ENCODE peak calls at places on chromosomes 4 and X, in seven cellular contexts. R is left ventricle myocardium inferior, K is breast epithelium, O is K562, G is GM23338, T is mesendoderm, U is heart right ventricle. C is an unnamed sample.

GRCh38 chr4:2873329-2873728 is 29.7 kb downstream of the ADD1 start:
- DNase-seq in R (no peak), K (no peak), O (no peak), G (no peak), T (no peak), U (no peak), C (no peak)

GRCh38 chr4:42278709-42279324 is 118.5 kb upstream of the SHISA3 start:
- DNase-seq in R (no peak), K (no peak), O (no peak), G (peak; percentile 38), T (no peak), U (no peak), C (no peak)

GRCh38 chr4:188858696-188859095 is 719.5 kb downstream of the TRIML1 start:
- DNase-seq in R (no peak), K (no peak), O (no peak), G (no peak), T (no peak), U (no peak), C (no peak)

GRCh38 chrX:11760958-11761357 is 2.9 kb downstream of the MSL3 start:
- DNase-seq in R (no peak), K (no peak), O (no peak), G (no peak), T (no peak), U (no peak), C (no peak)

GRCh38 chr4:111943796-111944203 is 201.5 kb upstream of the FAM241A start:
- DNase-seq in R (no peak), K (no peak), O (no peak), G (peak; percentile 78), T (peak; percentile 81), U (no peak), C (peak; percentile 33)

GRCh38 chr4:72779256-72779655 is 210.2 kb upstream of the ADAMTS3 start:
- DNase-seq in R (no peak), K (no peak), O (no peak), G (no peak), T (no peak), U (no peak), C (no peak)

GRCh38 chr4:82201805-82202636 is 171.8 kb downstream of the HNRNPD start:
- DNase-seq in R (no peak), K (no peak), O (peak; percentile 15), G (peak; percentile 91), T (peak; percentile 84), U (peak; percentile 22), C (no peak)

GRCh38 chrX:102651242-102651967 is at the start of gene GPRASP1:
- DNase-seq in R (peak; percentile 64), K (peak; percentile 62), O (no peak), G (peak; percentile 69), T (peak; percentile 59), U (peak; percentile 66), C (peak; percentile 79)

GRCh38 chr4:70591955-70592582 is at the start of gene AMBN:
- DNase-seq in R (no peak), K (no peak), O (no peak), G (no peak), T (no peak), U (no peak), C (no peak)

GRCh38 chr4:105946771-105947170 is 51.5 kb downstream of the NPNT start:
- DNase-seq in R (no peak), K (no peak), O (no peak), G (no peak), T (no peak), U (no peak), C (no peak)

GRCh38 chr4:67658302-67658701 is 42.7 kb downstream of the UBA6 start:
- DNase-seq in R (no peak), K (no peak), O (no peak), G (no peak), T (no peak), U (no peak), C (no peak)

GRCh38 chrX:131747173-131747572 is 203.3 kb downstream of the OR13H1 start:
- DNase-seq in R (no peak), K (peak; percentile 79), O (no peak), G (no peak), T (no peak), U (peak; percentile 8), C (no peak)

GRCh38 chrX:21926527-21927278 is 13.8 kb upstream of the SMS start:
- DNase-seq in R (no peak), K (no peak), O (no peak), G (peak; percentile 51), T (peak; percentile 90), U (no peak), C (no peak)

GRCh38 chr4:189385098-189385497 is 555.6 kb upstream of the FRG1 start:
- DNase-seq in R (no peak), K (no peak), O (no peak), G (no peak), T (no peak), U (no peak), C (no peak)

GRCh38 chrX:46837543-46838481 is 969 bp downstream of the RP2 start:
- DNase-seq in R (no peak), K (no peak), O (no peak), G (no peak), T (no peak), U (no peak), C (no peak)

DNA sequence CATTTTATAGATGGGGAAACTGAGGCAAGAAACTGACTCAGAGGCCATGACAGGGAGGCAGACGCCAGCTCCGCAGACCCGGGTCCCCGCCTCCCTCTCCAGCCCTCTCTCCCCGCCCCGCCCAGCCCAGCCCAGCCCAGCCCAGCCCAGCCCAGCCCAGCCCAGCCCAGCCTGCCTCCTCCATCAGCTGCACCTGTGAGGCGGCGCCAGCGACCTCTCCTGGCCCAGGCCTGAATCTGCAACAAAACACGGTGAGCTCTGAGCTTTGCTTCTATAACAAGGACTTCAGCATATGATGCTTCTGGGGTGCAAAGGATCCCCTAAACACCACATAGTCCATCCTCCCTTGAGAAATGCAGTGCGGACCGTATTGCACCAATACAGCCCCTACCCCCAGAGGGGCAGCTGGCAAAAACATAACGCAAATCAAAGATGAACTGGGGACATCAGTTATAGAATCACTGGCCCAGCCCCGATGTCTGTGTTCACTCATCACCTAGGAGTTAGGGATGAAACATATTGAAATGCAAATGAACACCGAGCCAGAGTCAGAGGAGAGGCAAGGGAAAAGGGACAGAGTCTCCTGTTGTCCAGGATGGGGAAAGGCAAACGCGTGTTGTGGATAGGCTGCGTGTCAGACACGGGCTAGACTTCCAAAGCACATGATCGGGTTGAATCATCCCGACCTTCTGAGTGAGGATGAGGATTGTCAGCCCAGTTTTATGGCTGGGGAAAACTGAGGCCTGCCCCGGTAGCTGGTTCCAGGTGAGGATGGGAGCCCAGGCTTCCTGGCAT is 216.1 kb upstream of the PSAPL1 start:
- DNase-seq in R (no peak), K (no peak), O (peak; percentile 79), G (peak; percentile 85), T (peak; percentile 81), U (no peak), C (no peak)
- H3K27ac ChIP-seq in R (no peak overlapping the region), K (peak overlapping the region; percentile 90), O (no peak overlapping the region), G (no peak overlapping the region), T (no peak overlapping the region), U (no peak overlapping the region), C (peak overlapping the region; percentile 87)

DNA sequence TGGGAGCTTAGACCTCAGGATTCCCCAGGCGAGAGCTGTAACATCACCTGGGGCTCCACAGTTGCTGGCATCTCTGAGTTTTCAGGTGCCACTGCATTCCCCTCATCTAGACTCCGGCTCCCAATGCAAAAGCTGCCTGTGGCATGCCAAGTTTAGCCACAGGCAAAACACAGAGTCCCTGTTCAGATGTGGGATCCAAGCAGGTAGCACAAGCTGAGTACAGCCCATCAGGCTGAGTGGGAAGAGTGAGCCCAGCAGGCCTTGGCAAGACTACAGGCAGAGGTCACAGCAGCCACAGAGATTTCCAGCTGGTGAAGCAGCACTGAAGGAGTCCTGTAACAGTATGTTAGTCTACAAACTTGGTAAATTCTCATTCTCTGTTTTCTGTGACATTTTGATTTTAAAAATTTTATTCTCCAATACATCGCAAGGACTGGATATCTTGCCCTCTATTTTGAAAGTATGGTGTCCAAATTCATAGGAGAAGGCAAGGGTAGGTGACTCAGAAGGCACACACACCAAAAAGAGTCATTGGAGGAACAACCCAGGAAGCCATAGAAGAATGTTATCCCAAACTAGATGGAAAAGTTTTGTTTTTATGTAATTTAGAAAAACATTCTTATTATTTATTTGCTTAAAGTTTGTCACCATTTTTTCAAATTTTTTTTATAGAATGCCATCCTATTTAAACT is 13.6 kb upstream of the CXCL2 start:
- DNase-seq in R (no peak), K (peak; percentile 54), O (no peak), G (no peak), T (no peak), U (no peak), C (no peak)
- H3K4me1 ChIP-seq in R (peaks cover 66% of the 10 kb centered on the region), K (peaks cover under 1% of the 10 kb centered on the region), O (peaks cover 22% of the 10 kb centered on the region), G (peaks cover 3% of the 10 kb centered on the region), T (peaks cover 9% of the 10 kb centered on the region), U (peaks cover 15% of the 10 kb centered on the region), C (peaks cover 45% of the 10 kb centered on the region)

GRCh38 chr4:10007436-10007740 is 13.9 kb downstream of the SLC2A9 start:
- DNase-seq in R (no peak), K (no peak), O (no peak), G (no peak), T (no peak), U (no peak), C (no peak)

GRCh38 chr4:10005632-10006031 is 15.7 kb downstream of the SLC2A9 start:
- DNase-seq in R (no peak), K (no peak), O (no peak), G (no peak), T (no peak), U (no peak), C (no peak)

GRCh38 chr4:10007772-10008171 is 13.5 kb downstream of the SLC2A9 start:
- DNase-seq in R (no peak), K (no peak), O (no peak), G (no peak), T (no peak), U (peak; percentile 20), C (no peak)

GRCh38 chr4:10006604-10007435 is 14.5 kb downstream of the SLC2A9 start:
- DNase-seq in R (no peak), K (peak; percentile 61), O (no peak), G (no peak), T (peak; percentile 64), U (no peak), C (peak; percentile 57)

DNA sequence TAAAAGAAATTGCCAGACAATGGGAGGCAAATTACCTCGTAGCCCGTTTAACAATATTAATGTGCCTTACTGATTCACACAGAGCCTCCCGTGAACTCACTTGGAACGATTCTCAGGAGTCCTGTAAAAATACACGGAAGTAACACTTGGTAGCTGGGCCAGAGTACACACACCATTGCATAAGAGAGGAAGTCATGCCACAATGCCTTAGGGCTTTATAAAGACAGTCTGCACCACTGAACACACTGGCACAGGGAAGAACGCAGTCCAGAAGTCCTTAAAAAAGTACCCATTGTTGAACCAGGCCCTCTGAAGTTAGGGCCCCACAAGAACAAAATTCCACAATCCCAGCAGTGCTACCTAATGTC is 15.1 kb downstream of the SLC2A9 start:
- DNase-seq in R (no peak), K (peak; percentile 87), O (no peak), G (no peak), T (no peak), U (peak; percentile 24), C (peak; percentile 57)
- H3K27ac ChIP-seq in R (peak overlapping the region; percentile 68), K (peak overlapping the region; percentile 83), O (no peak overlapping the region), G (no peak overlapping the region), T (no peak overlapping the region), U (no peak overlapping the region), C (peak overlapping the region; percentile 88)

DNA sequence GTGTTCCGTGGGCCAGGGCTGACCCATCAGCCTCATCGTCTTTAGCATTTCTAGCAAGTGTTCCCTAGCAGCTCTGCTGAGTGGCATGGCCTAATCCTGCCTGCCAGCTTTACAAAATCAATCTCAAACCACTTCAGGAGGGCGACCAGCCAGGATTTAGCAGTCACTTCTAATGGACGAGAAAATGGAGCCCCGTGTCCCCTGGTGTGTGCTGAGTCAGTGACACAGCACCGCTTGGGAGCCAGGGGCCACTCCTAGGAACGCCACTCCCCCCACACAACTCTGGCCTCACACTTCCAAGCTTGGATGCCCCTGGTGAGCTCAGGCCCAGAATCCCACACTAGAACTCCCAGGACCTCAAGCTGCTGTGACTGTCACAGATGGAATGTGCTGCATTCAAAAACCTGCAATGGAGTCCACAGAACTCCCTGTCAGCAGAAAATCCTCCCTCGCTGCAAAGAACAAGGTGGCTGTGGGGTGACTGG is 311.2 kb upstream of the GATB start:
- DNase-seq in R (peak; percentile 33), K (no peak), O (no peak), G (no peak), T (peak; percentile 53), U (peak; percentile 14), C (no peak)
- H3K4me1 ChIP-seq in R (peaks cover 25% of the 10 kb centered on the region), K (no peaks in the 10 kb centered on the region), O (no peaks in the 10 kb centered on the region), G (no peaks in the 10 kb centered on the region), T (peaks cover 8% of the 10 kb centered on the region), U (no peaks in the 10 kb centered on the region), C (peaks cover 4% of the 10 kb centered on the region)